ENCODE peak calls at places on chromosomes 13 and 19, in four cellular contexts. One of them, this sample, is unnamed.
A peak's percentile ranks its signal among the peaks of the same experiment; 100 is the strongest.

GRCh38 chr19:398719-399118 is 10.2 kb downstream of the C2CD4C start:
- DNase-seq in HepG2: no peak
- DNase-seq in K562: no peak
- DNase-seq in GM12878: no peak
- DNase-seq in this sample: no peak

GRCh38 chr13:36806102-36806501 is 12.9 kb upstream of the RFXAP start:
- DNase-seq in HepG2: no peak
- DNase-seq in K562: no peak
- DNase-seq in GM12878: no peak
- DNase-seq in this sample: no peak

GRCh38 chr13:27079421-27079958 is 92.1 kb downstream of the USP12 start:
- DNase-seq in HepG2: no peak
- DNase-seq in K562: no peak
- DNase-seq in GM12878: no peak
- DNase-seq in this sample: no peak

GRCh38 chr13:80117515-80117914 is 223.4 kb downstream of the SPRY2 start:
- DNase-seq in HepG2: no peak
- DNase-seq in K562: no peak
- DNase-seq in GM12878: no peak
- DNase-seq in this sample: no peak

GRCh38 chr13:70893832-70894231 is 785.6 kb upstream of the KLHL1 start:
- DNase-seq in HepG2: no peak
- DNase-seq in K562: no peak
- DNase-seq in GM12878: peak; percentile 7
- DNase-seq in this sample: no peak

GRCh38 chr19:43439183-43440063 is 24.7 kb downstream of the TEX101 start:
- DNase-seq in HepG2: peak; percentile 18
- DNase-seq in K562: no peak
- DNase-seq in GM12878: no peak
- DNase-seq in this sample: no peak

GRCh38 chr19:17302391-17303166 is 646 bp downstream of the ABHD8 start:
- DNase-seq in HepG2: no peak
- DNase-seq in K562: peak; percentile 16
- DNase-seq in GM12878: no peak
- DNase-seq in this sample: no peak

GRCh38 chr19:16460454-16460853 is 11.3 kb downstream of the EPS15L1 start:
- DNase-seq in HepG2: no peak
- DNase-seq in K562: no peak
- DNase-seq in GM12878: no peak
- DNase-seq in this sample: no peak

GRCh38 chr19:29093553-29093908 is 119.4 kb downstream of the UQCRFS1 start:
- DNase-seq in HepG2: no peak
- DNase-seq in K562: no peak
- DNase-seq in GM12878: no peak
- DNase-seq in this sample: no peak

GRCh38 chr19:18433039-18433691 is 4.8 kb downstream of the ISYNA1 start:
- DNase-seq in HepG2: no peak
- DNase-seq in K562: peak; percentile 54
- DNase-seq in GM12878: no peak
- DNase-seq in this sample: peak; percentile 75

GRCh38 chr19:3986260-3987041 is 1.2 kb upstream of the EEF2 start:
- DNase-seq in HepG2: peak; percentile 72
- DNase-seq in K562: peak; percentile 43
- DNase-seq in GM12878: peak; percentile 56
- DNase-seq in this sample: peak; percentile 68

GRCh38 chr19:20999731-21000352 is 20.6 kb upstream of the ZNF430 start:
- DNase-seq in HepG2: no peak
- DNase-seq in K562: peak; percentile 70
- DNase-seq in GM12878: peak; percentile 62
- DNase-seq in this sample: peak; percentile 95

GRCh38 chr19:43474986-43475705 is 9.7 kb upstream of the LYPD3 start:
- DNase-seq in HepG2: no peak
- DNase-seq in K562: peak; percentile 99
- DNase-seq in GM12878: no peak
- DNase-seq in this sample: peak; percentile 99

GRCh38 chr13:24013189-24013588 is 115.9 kb upstream of the C1QTNF9B start:
- DNase-seq in HepG2: no peak
- DNase-seq in K562: no peak
- DNase-seq in GM12878: no peak
- DNase-seq in this sample: no peak

GRCh38 chr13:47798906-47799305 is 202.2 kb downstream of the SUCLA2 start:
- DNase-seq in HepG2: peak; percentile 8
- DNase-seq in K562: no peak
- DNase-seq in GM12878: no peak
- DNase-seq in this sample: no peak

GRCh38 chr19:43759515-43759914 is 4.8 kb upstream of the SMG9 start:
- DNase-seq in HepG2: peak; percentile 23
- DNase-seq in K562: peak; percentile 39
- DNase-seq in GM12878: no peak
- DNase-seq in this sample: no peak

GRCh38 chr19:46935066-46935663 is 74.4 kb downstream of the ARHGAP35 start:
- DNase-seq in HepG2: no peak
- DNase-seq in K562: no peak
- DNase-seq in GM12878: no peak
- DNase-seq in this sample: no peak

GRCh38 chr13:42498521-42498920 is 75.4 kb upstream of the TNFSF11 start:
- DNase-seq in HepG2: no peak
- DNase-seq in K562: no peak
- DNase-seq in GM12878: no peak
- DNase-seq in this sample: no peak

GRCh38 chr13:113535381-113535781 is 44.9 kb upstream of the DCUN1D2 start:
- DNase-seq in HepG2: no peak
- DNase-seq in K562: no peak
- DNase-seq in GM12878: no peak
- DNase-seq in this sample: no peak

GRCh38 chr19:3075605-3076431 is 13.5 kb upstream of the TLE5 start:
- DNase-seq in HepG2: no peak
- DNase-seq in K562: peak; percentile 83
- DNase-seq in GM12878: no peak
- DNase-seq in this sample: peak; percentile 89

GRCh38 chr13:84417426-84417825 is 535.2 kb upstream of the SLITRK1 start:
- DNase-seq in HepG2: no peak
- DNase-seq in K562: no peak
- DNase-seq in GM12878: no peak
- DNase-seq in this sample: no peak

GRCh38 chr13:39037410-39037879 is 444 bp downstream of the PROSER1 start:
- DNase-seq in HepG2: no peak
- DNase-seq in K562: no peak
- DNase-seq in GM12878: no peak
- DNase-seq in this sample: no peak

GRCh38 chr13:61128850-61129645 is 286.6 kb downstream of the PCDH20 start:
- DNase-seq in HepG2: no peak
- DNase-seq in K562: no peak
- DNase-seq in GM12878: no peak
- DNase-seq in this sample: no peak

GRCh38 chr19:6213696-6214585 is 65.8 kb downstream of the MLLT1 start:
- DNase-seq in HepG2: no peak
- DNase-seq in K562: no peak
- DNase-seq in GM12878: no peak
- DNase-seq in this sample: peak; percentile 22

GRCh38 chr19:41321600-41322270 is 11.8 kb downstream of the CCDC97 start:
- DNase-seq in HepG2: peak; percentile 82
- DNase-seq in K562: peak; percentile 65
- DNase-seq in GM12878: no peak
- DNase-seq in this sample: peak; percentile 90

GRCh38 chr19:7494416-7495098 is 5.7 kb upstream of the PEX11G start:
- DNase-seq in HepG2: peak; percentile 80
- DNase-seq in K562: peak; percentile 40
- DNase-seq in GM12878: no peak
- DNase-seq in this sample: peak; percentile 83

GRCh38 chr19:52936151-52936957 is 13.1 kb upstream of the ZNF888 start:
- DNase-seq in HepG2: peak; percentile 35
- DNase-seq in K562: peak; percentile 50
- DNase-seq in GM12878: peak; percentile 36
- DNase-seq in this sample: no peak

GRCh38 chr13:36919206-36919832 is 719 bp downstream of the SMAD9 start:
- DNase-seq in HepG2: peak; percentile 83
- DNase-seq in K562: peak; percentile 10
- DNase-seq in GM12878: no peak
- DNase-seq in this sample: peak; percentile 75

GRCh38 chr13:48542581-48543341 is 9.9 kb upstream of the RCBTB2 start:
- DNase-seq in HepG2: peak; percentile 23
- DNase-seq in K562: no peak
- DNase-seq in GM12878: no peak
- DNase-seq in this sample: no peak

GRCh38 chr19:5292453-5292842 is 48.2 kb downstream of the PTPRS start:
- DNase-seq in HepG2: no peak
- DNase-seq in K562: no peak
- DNase-seq in GM12878: no peak
- DNase-seq in this sample: peak; percentile 93

GRCh38 chr13:80379245-80379644 is 38.3 kb upstream of the SPRY2 start:
- DNase-seq in HepG2: no peak
- DNase-seq in K562: no peak
- DNase-seq in GM12878: no peak
- DNase-seq in this sample: no peak

GRCh38 chr19:49840321-49840720 is 10.6 kb upstream of the PTOV1 start:
- DNase-seq in HepG2: no peak
- DNase-seq in K562: no peak
- DNase-seq in GM12878: no peak
- DNase-seq in this sample: no peak

GRCh38 chr19:57269515-57270250 is 10.6 kb upstream of the ZNF460 start:
- DNase-seq in HepG2: no peak
- DNase-seq in K562: no peak
- DNase-seq in GM12878: peak; percentile 60
- DNase-seq in this sample: peak; percentile 7

GRCh38 chr19:23882493-23882892 is 32.2 kb upstream of the ZNF726 start:
- DNase-seq in HepG2: peak; percentile 69
- DNase-seq in K562: no peak
- DNase-seq in GM12878: no peak
- DNase-seq in this sample: no peak

GRCh38 chr13:26557393-26558073 is at the start of gene WASF3:
- DNase-seq in HepG2: peak; percentile 73
- DNase-seq in K562: peak; percentile 95
- DNase-seq in GM12878: peak; percentile 3
- DNase-seq in this sample: peak; percentile 99

GRCh38 chr19:40691421-40692211 is 1.2 kb upstream of the NUMBL start:
- DNase-seq in HepG2: no peak
- DNase-seq in K562: no peak
- DNase-seq in GM12878: no peak
- DNase-seq in this sample: peak; percentile 46

GRCh38 chr19:33199441-33200265 is 5.5 kb downstream of the LRP3 start:
- DNase-seq in HepG2: no peak
- DNase-seq in K562: no peak
- DNase-seq in GM12878: no peak
- DNase-seq in this sample: peak; percentile 9

DNA sequence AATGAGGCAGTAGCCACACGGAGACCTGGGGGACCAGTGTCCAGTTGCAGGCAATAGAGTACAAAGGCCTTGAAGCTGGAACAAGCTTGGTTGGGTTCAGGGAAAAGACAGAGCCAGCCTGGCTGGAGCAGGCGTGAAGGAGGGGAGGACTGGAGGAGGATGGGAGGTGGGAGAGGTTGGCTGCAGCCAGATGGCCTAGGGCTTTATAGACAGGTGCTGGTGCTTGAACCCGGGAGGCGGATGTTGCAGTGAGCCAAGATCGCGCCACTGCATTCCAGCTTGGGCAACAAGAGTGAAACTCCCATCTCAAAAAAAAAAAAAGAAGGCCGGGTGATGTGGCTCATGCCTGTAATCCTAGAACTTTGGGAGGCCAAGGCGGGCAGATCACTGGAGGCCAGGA is 1.7 kb downstream of the SPINT2 start:
- DNase-seq in HepG2: no peak
- DNase-seq in K562: no peak
- DNase-seq in GM12878: no peak
- DNase-seq in this sample: no peak
- TF ChIP-seq NFIC in HepG2: no peak
- TF ChIP-seq NFIC in K562: no peak
- TF ChIP-seq NFIC in GM12878: no peak
- TF ChIP-seq NFIC in this sample: no peak

GRCh38 chr13:98557934-98558630 is 18.8 kb downstream of the STK24 start:
- DNase-seq in HepG2: no peak
- DNase-seq in K562: no peak
- DNase-seq in GM12878: no peak
- DNase-seq in this sample: no peak
- H3K4me1 ChIP-seq in HepG2: no peaks in the 10 kb centered on the region
- H3K4me1 ChIP-seq in K562: peaks cover 3% of the 10 kb centered on the region
- H3K4me1 ChIP-seq in GM12878: peaks cover 23% of the 10 kb centered on the region
- H3K4me1 ChIP-seq in this sample: peaks cover 18% of the 10 kb centered on the region

GRCh38 chr13:110306340-110306959 is 507 bp downstream of the COL4A1 start:
- DNase-seq in HepG2: no peak
- DNase-seq in K562: no peak
- DNase-seq in GM12878: no peak
- DNase-seq in this sample: peak; percentile 64
- TF ChIP-seq NFIC in HepG2: no peak
- TF ChIP-seq NFIC in K562: no peak
- TF ChIP-seq NFIC in GM12878: no peak
- TF ChIP-seq NFIC in this sample: no peak

GRCh38 chr19:45448887-45449299 is 18.9 kb upstream of the FOSB start:
- DNase-seq in HepG2: peak; percentile 60
- DNase-seq in K562: no peak
- DNase-seq in GM12878: no peak
- DNase-seq in this sample: no peak

GRCh38 chr19:45451181-45451849 is 16.5 kb upstream of the FOSB start:
- DNase-seq in HepG2: no peak
- DNase-seq in K562: no peak
- DNase-seq in GM12878: no peak
- DNase-seq in this sample: no peak

GRCh38 chr19:45451850-45452387 is 15.9 kb upstream of the FOSB start:
- DNase-seq in HepG2: no peak
- DNase-seq in K562: no peak
- DNase-seq in GM12878: no peak
- DNase-seq in this sample: no peak

GRCh38 chr19:45448425-45448756 is 19.4 kb upstream of the FOSB start:
- DNase-seq in HepG2: no peak
- DNase-seq in K562: no peak
- DNase-seq in GM12878: no peak
- DNase-seq in this sample: no peak

DNA sequence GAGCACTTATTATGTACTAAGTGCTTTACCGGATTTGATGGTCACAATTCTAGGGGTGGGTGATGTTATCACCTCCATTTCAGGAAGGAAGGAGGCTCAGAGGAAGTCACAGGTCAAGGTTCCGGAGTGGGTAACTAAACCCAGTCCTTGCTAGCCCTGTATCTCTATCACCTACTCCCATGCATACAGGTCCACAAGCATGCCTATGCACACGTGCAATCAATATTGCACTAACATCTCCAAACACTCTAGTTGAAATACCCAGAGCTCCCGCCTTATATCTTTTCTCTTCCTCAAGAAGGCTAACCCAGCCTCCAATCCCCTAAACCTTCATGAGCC is 17.8 kb upstream of the FOSB start:
- DNase-seq in HepG2: no peak
- DNase-seq in K562: peak; percentile 28
- DNase-seq in GM12878: no peak
- DNase-seq in this sample: no peak
- H3K4me1 ChIP-seq in HepG2: peaks cover 96% of the 10 kb centered on the region
- H3K4me1 ChIP-seq in K562: peaks cover 17% of the 10 kb centered on the region
- H3K4me1 ChIP-seq in GM12878: peaks cover 32% of the 10 kb centered on the region
- H3K4me1 ChIP-seq in this sample: peaks cover 8% of the 10 kb centered on the region

GRCh38 chr13:71922191-71922590 is 55.2 kb upstream of the DACH1 start:
- DNase-seq in HepG2: no peak
- DNase-seq in K562: no peak
- DNase-seq in GM12878: no peak
- DNase-seq in this sample: no peak
- TF ChIP-seq NFIC in HepG2: no peak
- TF ChIP-seq NFIC in K562: peak; percentile 21
- TF ChIP-seq NFIC in GM12878: no peak
- TF ChIP-seq NFIC in this sample: no peak

This sample was measured in SK-N-SH.